ENCODE peak calls at places on chromosomes 3 and 15, in four cellular contexts. S, H, V and R are unnamed samples.
A peak's percentile ranks its signal among the peaks of the same experiment; 100 is the strongest.

GRCh38 chr15:31329640-31330010 is 3.0 kb downstream of the KLF13 start:
- DNase-seq in S (no peak), H (no peak), V (no peak), R (no peak)

GRCh38 chr3:38634133-38634532 is 15.4 kb downstream of the SCN5A start:
- DNase-seq in S (no peak), H (no peak), V (no peak), R (no peak)

GRCh38 chr3:68876112-68876713 is 56.1 kb downstream of the TAFA4 start:
- DNase-seq in S (peak; percentile 67), H (peak; percentile 39), V (no peak), R (peak; percentile 31)

GRCh38 chr3:14761121-14761672 is 57.6 kb upstream of the FGD5 start:
- DNase-seq in S (no peak), H (no peak), V (no peak), R (no peak)

GRCh38 chr15:29090617-29091466 is 178.8 kb downstream of the NSMCE3 start:
- DNase-seq in S (peak; percentile 68), H (peak; percentile 69), V (peak; percentile 27), R (no peak)

GRCh38 chr3:55564709-55565108 is 77.6 kb upstream of the WNT5A start:
- DNase-seq in S (no peak), H (no peak), V (no peak), R (no peak)

GRCh38 chr3:73727117-73727802 is 102.5 kb upstream of the PDZRN3 start:
- DNase-seq in S (peak; percentile 50), H (no peak), V (no peak), R (no peak)

GRCh38 chr3:87088366-87088983 is 97.5 kb upstream of the VGLL3 start:
- DNase-seq in S (no peak), H (no peak), V (no peak), R (no peak)

GRCh38 chr3:12938258-12938711 is 96.9 kb upstream of the RPL32 start:
- DNase-seq in S (no peak), H (no peak), V (no peak), R (no peak)

GRCh38 chr15:38474155-38474757 is 20.3 kb downstream of the FAM98B start:
- DNase-seq in S (peak; percentile 60), H (peak; percentile 17), V (no peak), R (peak; percentile 26)

GRCh38 chr3:30007668-30008067 is 598.7 kb upstream of the TGFBR2 start:
- DNase-seq in S (no peak), H (no peak), V (no peak), R (peak; percentile 36)

GRCh38 chr3:102224171-102224570 is 210.6 kb upstream of the ZPLD1 start:
- DNase-seq in S (peak; percentile 31), H (no peak), V (no peak), R (no peak)

GRCh38 chr3:150868282-150868681 is 37.0 kb downstream of the MINDY4B start:
- DNase-seq in S (no peak), H (no peak), V (no peak), R (peak; percentile 70)

GRCh38 chr3:17116007-17116659 is 231.4 kb downstream of the PLCL2 start:
- DNase-seq in S (no peak), H (no peak), V (no peak), R (no peak)

GRCh38 chr15:74888716-74889115 is 1.1 kb upstream of the MPI start:
- DNase-seq in S (no peak), H (no peak), V (no peak), R (no peak)

GRCh38 chr15:70062321-70062956 is 35.3 kb downstream of the TLE3 start:
- DNase-seq in S (peak; percentile 72), H (no peak), V (no peak), R (peak; percentile 37)

GRCh38 chr15:53074221-53074620 is 284.1 kb upstream of the ONECUT1 start:
- DNase-seq in S (no peak), H (no peak), V (no peak), R (no peak)

GRCh38 chr3:141063831-141064230 is 12.7 kb downstream of the SPSB4 start:
- DNase-seq in S (no peak), H (no peak), V (no peak), R (no peak)

GRCh38 chr3:37825744-37826143 is 35.9 kb upstream of the CTDSPL start:
- DNase-seq in S (no peak), H (no peak), V (no peak), R (no peak)

GRCh38 chr3:158683216-158683975 is 10.9 kb upstream of the LXN start:
- DNase-seq in S (no peak), H (no peak), V (no peak), R (no peak)

GRCh38 chr15:61080209-61081027 is 148.7 kb downstream of the RORA start:
- DNase-seq in S (no peak), H (no peak), V (no peak), R (no peak)

GRCh38 chr15:90261811-90262210 is 3.7 kb upstream of the NGRN start:
- DNase-seq in S (no peak), H (no peak), V (no peak), R (no peak)

GRCh38 chr3:135918600-135918999 is 46.9 kb upstream of the PPP2R3A start:
- DNase-seq in S (no peak), H (no peak), V (no peak), R (no peak)

GRCh38 chr15:39411102-39411989 is 169.5 kb upstream of the THBS1 start:
- DNase-seq in S (no peak), H (peak; percentile 23), V (no peak), R (no peak)